ENCODE peak calls at places on chromosomes 12 and 14, in six cellular contexts. Q, F, B, H, R and E are unnamed samples.

GRCh38 chr14:59511916-59512530 is 27.7 kb downstream of the JKAMP start:
- DNase-seq in Q (no peak), F (peak), B (peak), H (no peak), R (peak), E (peak)

GRCh38 chr12:1660304-1661187 is 30.3 kb upstream of the ADIPOR2 start:
- DNase-seq in Q (no peak), F (peak), B (no peak), H (peak), R (peak), E (peak)

GRCh38 chr12:132638541-132639408 is 20.2 kb downstream of the P2RX2 start:
- DNase-seq in Q (no peak), F (peak), B (no peak), H (peak), R (peak), E (peak)

GRCh38 chr12:54723653-54724256 is 75.6 kb upstream of the DCD start:
- DNase-seq in Q (no peak), F (peak), B (peak), H (no peak), R (peak), E (peak)

GRCh38 chr14:31270196-31270772 is 62.7 kb upstream of the HECTD1 start:
- DNase-seq in Q (no peak), F (peak), B (peak), H (peak), R (no peak), E (peak)

GRCh38 chr12:124913474-124914391 is 717 bp downstream of the UBC start:
- DNase-seq in Q (no peak), F (peak), B (peak), H (peak), R (peak), E (peak)

GRCh38 chr14:61229475-61229888 is 51.7 kb downstream of the TMEM30B start:
- DNase-seq in Q (no peak), F (no peak), B (no peak), H (peak), R (no peak), E (no peak)

GRCh38 chr12:68175566-68176033 is 16.1 kb upstream of the IFNG start:
- DNase-seq in Q (peak), F (no peak), B (no peak), H (no peak), R (no peak), E (no peak)

GRCh38 chr12:78118036-78118435 is 287.3 kb downstream of the NAV3 start:
- DNase-seq in Q (no peak), F (peak), B (no peak), H (no peak), R (no peak), E (peak)

GRCh38 chr12:51484119-51484518 is 59.5 kb downstream of the SLC4A8 start:
- DNase-seq in Q (no peak), F (no peak), B (no peak), H (no peak), R (no peak), E (no peak)

GRCh38 chr14:92460541-92460915 is 53.1 kb upstream of the RIN3 start:
- DNase-seq in Q (no peak), F (no peak), B (no peak), H (no peak), R (no peak), E (no peak)

GRCh38 chr14:95725685-95726336 is 11.9 kb upstream of the TCL1A start:
- DNase-seq in Q (peak), F (no peak), B (no peak), H (no peak), R (no peak), E (no peak)

GRCh38 chr12:132320767-132321211 is 8.6 kb downstream of the GALNT9 start:
- DNase-seq in Q (no peak), F (no peak), B (no peak), H (no peak), R (no peak), E (no peak)

GRCh38 chr14:67554341-67554740 is 21.3 kb downstream of the PLEKHH1 start:
- DNase-seq in Q (no peak), F (no peak), B (no peak), H (no peak), R (no peak), E (no peak)

GRCh38 chr14:95741051-95741490 is 27.1 kb upstream of the TCL1A start:
- DNase-seq in Q (no peak), F (no peak), B (no peak), H (no peak), R (no peak), E (no peak)

GRCh38 chr14:104386281-104386841 is 193.2 kb upstream of the C14orf180 start:
- DNase-seq in Q (no peak), F (no peak), B (no peak), H (no peak), R (no peak), E (no peak)

GRCh38 chr14:39247256-39247655 is 13.5 kb downstream of the MIA2 start:
- DNase-seq in Q (no peak), F (no peak), B (no peak), H (no peak), R (no peak), E (no peak)

GRCh38 chr12:64389154-64389553 is 1.4 kb downstream of the C12orf56 start:
- DNase-seq in Q (no peak), F (no peak), B (no peak), H (no peak), R (no peak), E (no peak)

GRCh38 chr12:113422929-113423669 is 919 bp downstream of the SDSL start:
- DNase-seq in Q (no peak), F (no peak), B (no peak), H (no peak), R (no peak), E (no peak)

GRCh38 chr14:50288146-50288545 is 23.9 kb downstream of the L2HGDH start:
- DNase-seq in Q (no peak), F (no peak), B (no peak), H (no peak), R (no peak), E (no peak)

DNA sequence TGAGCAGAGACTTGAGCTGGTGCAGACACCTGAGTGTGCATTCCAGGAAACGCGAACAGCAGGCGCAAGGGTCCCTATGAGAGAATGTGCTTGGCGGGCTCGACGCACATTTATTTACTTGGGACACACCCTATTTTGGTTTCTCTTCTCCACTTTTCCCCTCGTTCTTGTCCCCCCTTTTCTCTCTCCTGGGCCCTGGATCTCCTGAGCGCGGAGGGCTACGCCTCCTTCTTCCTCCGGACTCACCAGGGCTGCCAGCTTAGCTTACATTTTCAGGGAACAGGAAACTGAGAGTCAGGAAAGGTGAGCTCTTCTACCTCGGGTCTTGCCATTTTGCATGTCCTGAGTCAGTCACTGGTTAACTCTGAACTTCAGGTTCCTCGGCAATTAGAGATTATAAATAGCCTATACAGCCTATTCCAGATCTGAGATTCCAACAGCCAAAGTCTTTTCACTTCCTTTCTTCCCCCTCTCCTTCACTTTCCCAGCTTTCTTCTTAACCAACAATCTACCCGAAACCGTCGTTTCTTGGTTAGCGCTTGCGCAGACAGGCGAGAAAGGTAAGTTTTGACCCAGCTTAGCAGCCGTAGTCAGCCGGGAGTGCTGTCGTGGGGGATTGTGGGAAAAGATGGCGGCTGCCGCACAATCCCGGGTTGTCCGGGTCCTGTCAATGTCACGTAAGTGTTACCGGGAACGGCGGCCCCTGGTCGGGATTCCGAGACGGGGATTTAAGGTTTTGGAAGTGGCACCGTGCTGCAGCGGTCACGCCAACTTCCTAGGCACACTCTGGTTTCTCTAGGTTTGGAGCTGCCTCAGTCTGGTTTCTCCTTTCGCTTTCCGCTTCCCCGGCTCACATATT is at the start of the genes AKAP3 and NDUFA9:
- DNase-seq in Q (peak), F (peak), B (peak), H (peak), R (peak), E (peak)
- TF ChIP-seq POLR2A in Q (peak), F (peak), B (peak), H (peak), R (peak), E (peak)

GRCh38 chr12:93785262-93786010 is 108.3 kb downstream of the CRADD start:
- DNase-seq in Q (no peak), F (peak), B (peak), H (peak), R (peak), E (peak)

GRCh38 chr12:93786669-93787397 is 109.7 kb downstream of the CRADD start:
- DNase-seq in Q (no peak), F (no peak), B (no peak), H (no peak), R (peak), E (no peak)

GRCh38 chr12:93782854-93783253 is 105.7 kb downstream of the CRADD start:
- DNase-seq in Q (no peak), F (no peak), B (no peak), H (no peak), R (no peak), E (no peak)

GRCh38 chr12:93783827-93784226 is 106.7 kb downstream of the CRADD start:
- DNase-seq in Q (no peak), F (no peak), B (no peak), H (no peak), R (peak), E (no peak)

GRCh38 chr12:93784339-93785086 is 107.3 kb downstream of the CRADD start:
- DNase-seq in Q (no peak), F (peak), B (peak), H (peak), R (peak), E (no peak)
- TF ChIP-seq MYC in Q (no peak), F (no peak), B (peak), H (peak), R (peak), E (no peak)

DNA sequence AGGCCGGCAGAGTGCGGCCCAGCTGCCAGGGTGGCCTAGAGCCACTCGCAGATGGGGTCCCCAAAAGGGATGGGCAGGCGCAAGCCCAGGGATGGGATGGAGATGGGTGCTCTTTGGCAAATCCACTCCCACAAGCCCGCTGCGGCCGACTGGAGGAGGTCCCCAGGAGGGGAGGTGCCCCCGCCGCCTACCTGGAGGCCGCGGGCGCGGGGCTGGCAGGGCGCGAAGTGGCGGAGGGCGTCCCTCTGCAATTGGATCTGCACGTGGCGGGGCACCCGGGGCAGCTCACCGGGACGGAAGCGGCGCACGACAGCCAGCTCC is 730 bp downstream of the PPP1R3E start:
- DNase-seq in Q (no peak), F (no peak), B (no peak), H (no peak), R (no peak), E (no peak)
- TF ChIP-seq POLR2A in Q (peak), F (peak), B (peak), H (peak), R (no peak), E (peak)

GRCh38 chr14:73424453-73424852 is 33.9 kb downstream of the NUMB start:
- DNase-seq in Q (no peak), F (peak), B (no peak), H (no peak), R (peak), E (peak)

GRCh38 chr14:73418227-73418626 is 40.1 kb downstream of the NUMB start:
- DNase-seq in Q (no peak), F (no peak), B (no peak), H (no peak), R (no peak), E (peak)

GRCh38 chr14:73427516-73428264 is 30.7 kb downstream of the NUMB start:
- DNase-seq in Q (no peak), F (no peak), B (no peak), H (no peak), R (peak), E (no peak)

GRCh38 chr14:73426877-73427276 is 31.5 kb downstream of the NUMB start:
- DNase-seq in Q (no peak), F (no peak), B (no peak), H (no peak), R (peak), E (peak)

GRCh38 chr14:73422515-73422914 is 35.8 kb downstream of the NUMB start:
- DNase-seq in Q (no peak), F (peak), B (no peak), H (no peak), R (no peak), E (no peak)
- TF ChIP-seq MYC in Q (no peak), F (no peak), B (no peak), H (no peak), R (no peak), E (no peak)

DNA sequence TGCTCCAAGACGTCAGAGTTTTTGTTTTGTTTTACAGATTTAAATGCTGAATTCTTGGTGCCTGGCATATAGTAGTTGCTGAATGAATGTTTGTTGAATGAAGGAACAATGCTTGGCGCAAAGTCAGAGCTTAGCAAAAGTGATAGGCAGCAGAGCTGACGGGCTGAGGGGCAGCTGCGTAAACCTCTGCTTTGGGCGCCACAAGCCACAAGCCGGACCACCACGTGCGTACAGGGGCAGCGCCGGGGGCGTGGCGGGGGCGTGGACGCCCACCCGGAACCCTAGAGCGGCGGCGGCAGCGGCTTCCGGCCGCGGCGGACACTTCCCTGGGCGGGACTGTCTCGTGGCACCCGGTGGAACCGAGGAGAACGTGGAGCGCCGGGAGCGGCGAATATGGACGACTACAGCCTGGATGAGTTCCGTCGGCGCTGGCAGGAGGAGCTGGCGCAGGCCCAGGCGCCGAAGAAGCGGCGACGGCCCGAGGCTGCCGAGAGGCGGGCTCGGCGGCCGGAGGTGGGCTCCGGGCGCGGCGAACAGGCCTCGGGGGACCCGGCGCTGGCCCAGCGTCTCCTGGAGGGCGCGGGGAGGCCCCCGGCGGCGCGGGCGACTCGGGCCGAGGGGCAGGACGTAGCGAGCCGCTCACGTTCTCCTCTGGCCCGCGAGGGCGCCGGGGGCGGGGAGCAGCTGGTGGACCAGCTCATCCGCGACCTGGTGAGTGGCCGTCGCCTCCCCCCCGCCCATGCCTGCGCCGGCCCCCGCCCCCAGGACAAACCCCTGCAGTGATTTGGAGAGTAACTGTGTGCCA is at the start of gene FBXW8:
- DNase-seq in Q (no peak), F (peak), B (peak), H (peak), R (peak), E (peak)
- TF ChIP-seq POLR2A in Q (peak), F (peak), B (peak), H (peak), R (peak), E (peak)

GRCh38 chr12:114884535-114884934 is 200.6 kb upstream of the TBX3 start:
- DNase-seq in Q (no peak), F (no peak), B (no peak), H (no peak), R (no peak), E (no peak)
- TF ChIP-seq MYC in Q (no peak), F (no peak), B (no peak), H (no peak), R (no peak), E (no peak)

GRCh38 chr12:79566452-79566851 is 124.3 kb downstream of the PAWR start:
- DNase-seq in Q (no peak), F (no peak), B (no peak), H (peak), R (peak), E (no peak)
- TF ChIP-seq POLR2A in Q (no peak), F (no peak), B (no peak), H (no peak), R (peak), E (no peak)

DNA sequence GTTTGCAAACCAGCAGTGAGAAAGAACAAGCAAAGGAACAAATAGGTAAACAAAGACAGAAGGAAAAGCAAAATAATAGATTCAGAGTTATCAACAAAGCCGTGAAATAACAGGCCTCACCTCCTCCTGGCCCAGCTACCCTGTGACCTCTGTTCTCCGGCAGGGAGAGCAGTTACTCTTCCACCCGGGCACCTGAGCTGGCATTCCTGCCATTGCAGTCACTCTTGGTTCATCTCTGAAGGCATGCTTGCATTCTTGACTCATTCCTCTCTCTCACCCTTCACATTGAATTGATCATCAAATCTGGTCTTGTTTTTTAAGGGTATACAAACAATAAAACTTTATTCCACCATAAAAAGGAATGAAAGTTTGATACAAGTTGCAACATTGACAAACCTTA is 95.1 kb downstream of the TTC8 start:
- DNase-seq in Q (no peak), F (peak), B (no peak), H (no peak), R (no peak), E (no peak)
- TF ChIP-seq MYC in Q (no peak), F (no peak), B (no peak), H (no peak), R (no peak), E (no peak)

DNA sequence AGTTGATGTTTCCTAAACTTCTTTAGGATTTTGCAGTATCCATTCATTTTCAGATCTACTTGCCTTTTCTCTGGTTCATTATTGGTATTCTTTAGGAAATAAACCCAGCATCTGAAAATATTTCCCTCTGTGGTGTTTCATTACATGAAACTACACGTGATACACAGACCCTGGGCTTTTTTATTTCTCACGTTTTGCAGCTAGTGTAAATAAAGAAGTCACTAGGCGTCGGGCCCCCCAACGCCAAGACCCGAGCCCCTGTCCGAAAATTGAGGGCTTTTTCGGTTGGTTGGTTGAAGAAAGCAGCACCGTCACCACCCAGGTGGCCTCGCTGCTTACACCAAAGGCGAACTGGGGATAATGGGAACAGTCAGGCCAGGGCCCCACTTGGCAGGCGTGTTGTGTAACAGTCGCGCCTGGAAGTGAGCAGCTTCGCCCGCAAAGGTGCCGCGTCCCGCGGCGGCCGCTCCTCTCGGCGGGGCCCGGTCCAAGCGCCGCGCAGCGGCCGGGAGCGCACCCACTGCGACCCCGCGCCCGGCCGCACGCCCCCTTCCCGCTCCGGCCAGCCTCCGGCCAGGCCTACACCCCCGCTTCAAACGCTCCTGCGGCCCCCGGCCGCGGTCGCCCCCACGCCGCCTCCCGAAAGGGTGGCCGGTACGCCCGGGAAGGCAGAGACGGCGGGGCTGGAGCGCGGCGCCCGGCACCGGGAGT is 1.2 kb downstream of the DUSP16 start:
- DNase-seq in Q (no peak), F (peak), B (peak), H (peak), R (no peak), E (peak)
- TF ChIP-seq POLR2A in Q (peak), F (peak), B (peak), H (peak), R (no peak), E (no peak)